ENCODE peak calls at places on chromosomes 12 and 14, in eight cellular contexts. V, G, S, E, T, Q, F and J are unnamed samples.

GRCh38 chr12:109549613-109550309 is 23.5 kb downstream of the MMAB start:
- DNase-seq in V (no peak), Q (no peak), E (no peak), F (no peak), S (no peak), G (no peak), T (no peak), J (no peak)

GRCh38 chr12:2168808-2169207 is 116.0 kb downstream of the CACNA1C start:
- DNase-seq in E (peak), Q (peak), T (no peak), G (no peak), V (peak), S (no peak), F (no peak), J (no peak)

GRCh38 chr12:13079440-13079906 is 24.0 kb downstream of the GSG1 start:
- DNase-seq in G (no peak), F (no peak), T (no peak), E (no peak), Q (no peak), V (no peak), S (peak), J (no peak)

GRCh38 chr14:65279958-65280357 is 132.6 kb upstream of the FUT8 start:
- DNase-seq in S (no peak), V (no peak), F (no peak), G (no peak), T (no peak), Q (no peak), E (no peak), J (no peak)

GRCh38 chr12:55743131-55743921 is 404 bp downstream of the GDF11 start:
- DNase-seq in Q (peak), V (peak), G (peak), T (peak), F (peak), S (no peak), E (peak), J (peak)

GRCh38 chr14:86714575-86714974 is 1184.6 kb downstream of the FLRT2 start:
- DNase-seq in Q (no peak), F (no peak), E (no peak), T (no peak), G (no peak), V (no peak), S (no peak), J (no peak)

GRCh38 chr14:94225460-94225989 is 51.4 kb downstream of the PPP4R4 start:
- DNase-seq in G (no peak), T (no peak), E (no peak), Q (no peak), F (no peak), V (no peak), S (no peak), J (no peak)

GRCh38 chr12:47799357-47799955 is 20.2 kb downstream of the HDAC7 start:
- DNase-seq in V (no peak), Q (no peak), E (no peak), G (peak), F (no peak), S (no peak), T (no peak), J (no peak)

GRCh38 chr12:48985475-48985897 is 7.4 kb downstream of the WNT1 start:
- DNase-seq in Q (no peak), F (peak), S (no peak), G (peak), T (no peak), V (no peak), E (no peak), J (no peak)

GRCh38 chr12:79191391-79191790 is 326.8 kb downstream of the SYT1 start:
- DNase-seq in Q (no peak), E (no peak), F (no peak), G (no peak), S (no peak), T (no peak), V (no peak), J (no peak)

GRCh38 chr14:55398679-55399078 is 13.0 kb downstream of the ATG14 start:
- DNase-seq in F (no peak), Q (no peak), S (peak), E (peak), V (peak), T (no peak), G (no peak), J (no peak)

GRCh38 chr14:54650331-54651017 is 83.5 kb downstream of the SAMD4A start:
- DNase-seq in G (peak), S (peak), E (peak), V (no peak), Q (peak), T (no peak), F (peak), J (no peak)

GRCh38 chr14:101737414-101738367 is 23.8 kb upstream of the PPP2R5C start:
- DNase-seq in Q (no peak), V (no peak), S (no peak), F (no peak), T (no peak), E (no peak), G (no peak), J (no peak)

GRCh38 chr14:49988080-49988990 is 95.5 kb downstream of the ARF6 start:
- DNase-seq in E (no peak), Q (no peak), F (peak), S (no peak), T (no peak), V (no peak), G (peak), J (no peak)

GRCh38 chr14:102249041-102249440 is 55.9 kb downstream of the MOK start:
- DNase-seq in F (no peak), S (no peak), G (peak), Q (no peak), V (no peak), T (no peak), E (peak), J (no peak)

GRCh38 chr12:121796855-121797751 is 3.6 kb upstream of the RHOF start:
- DNase-seq in Q (peak), G (peak), S (no peak), V (no peak), E (peak), F (peak), T (no peak), J (no peak)

GRCh38 chr14:36238666-36239363 is 62.3 kb upstream of the PTCSC3 start:
- DNase-seq in F (no peak), E (peak), T (no peak), V (peak), Q (no peak), G (no peak), S (no peak), J (no peak)

GRCh38 chr14:94689218-94689984 is 77.2 kb downstream of the SERPINA3 start:
- DNase-seq in T (no peak), Q (peak), E (peak), V (peak), S (no peak), F (peak), G (peak), J (no peak)

GRCh38 chr12:124422142-124422569 is 127.3 kb downstream of the RFLNA start:
- DNase-seq in T (no peak), E (no peak), F (no peak), S (no peak), G (no peak), Q (peak), V (peak), J (no peak)

GRCh38 chr12:9756756-9757155 is 3.9 kb downstream of the CD69 start:
- DNase-seq in E (no peak), S (no peak), G (no peak), Q (no peak), F (no peak), T (no peak), V (no peak), J (no peak)

GRCh38 chr12:116959845-116960514 is 49.2 kb downstream of the FBXW8 start:
- DNase-seq in E (no peak), G (no peak), F (no peak), V (no peak), S (no peak), Q (no peak), T (no peak), J (no peak)

GRCh38 chr12:42590324-42590934 is 883 bp upstream of the PRICKLE1 start:
- DNase-seq in E (no peak), Q (no peak), V (no peak), T (no peak), G (no peak), F (peak), S (no peak), J (no peak)

GRCh38 chr14:91116913-91117588 is 3.2 kb downstream of the DGLUCY start:
- DNase-seq in Q (no peak), V (no peak), G (no peak), F (no peak), T (no peak), S (no peak), E (no peak), J (no peak)

GRCh38 chr14:64549805-64550538 is at the start of gene PPP1R36:
- DNase-seq in V (no peak), E (no peak), Q (peak), G (peak), T (peak), F (peak), S (no peak), J (peak)

GRCh38 chr12:3081886-3082285 is 4.7 kb downstream of the TSPAN9 start:
- DNase-seq in F (no peak), V (no peak), E (no peak), S (no peak), T (no peak), G (no peak), Q (no peak), J (no peak)

GRCh38 chr12:15932975-15933374 is 21.8 kb downstream of the DERA start:
- DNase-seq in F (no peak), Q (no peak), T (no peak), V (no peak), G (no peak), S (no peak), E (no peak), J (no peak)